ENCODE peak calls at places on chromosomes 1 and 21, in five cellular contexts. Z, H, S, Y and R are unnamed samples.

GRCh38 chr1:59126361-59126760 is 170.5 kb upstream of the FGGY start:
- DNase-seq in Y (peak), Z (no peak), H (peak), S (no peak), R (no peak)

GRCh38 chr1:219041819-219042218 is 131.9 kb upstream of the LYPLAL1 start:
- DNase-seq in S (no peak), Y (peak), Z (no peak), H (peak), R (peak)

GRCh38 chr1:112399456-112399855 is 3.4 kb downstream of the CTTNBP2NL start:
- DNase-seq in H (no peak), Z (no peak), Y (no peak), S (no peak), R (no peak)

GRCh38 chr1:198528376-198528775 is 12.1 kb downstream of the ATP6V1G3 start:
- DNase-seq in Y (peak), Z (no peak), H (peak), S (no peak), R (peak)

GRCh38 chr1:247441621-247442020 is 16.3 kb downstream of the OR2B11 start:
- DNase-seq in Z (no peak), S (no peak), H (no peak), Y (no peak), R (no peak)

GRCh38 chr1:154557939-154558609 is 388 bp downstream of the UBE2Q1 start:
- DNase-seq in S (peak), H (no peak), Z (no peak), Y (peak), R (peak)

GRCh38 chr1:222454782-222455181 is 93.1 kb downstream of the HHIPL2 start:
- DNase-seq in Y (peak), Z (no peak), H (no peak), S (no peak), R (no peak)

GRCh38 chr1:223195281-223195680 is 52.2 kb upstream of the TLR5 start:
- DNase-seq in Y (no peak), H (no peak), S (no peak), Z (no peak), R (no peak)

GRCh38 chr1:28553229-28553930 is 495 bp downstream of the TRNAU1AP start:
- DNase-seq in H (peak), Z (no peak), S (peak), Y (peak), R (peak)

GRCh38 chr1:210250665-210250997 is 18.0 kb downstream of the SERTAD4 start:
- DNase-seq in H (no peak), Z (no peak), Y (no peak), S (peak), R (no peak)

GRCh38 chr1:80468356-80468755 is 1332.4 kb upstream of the ADGRL2 start:
- DNase-seq in Y (peak), Z (no peak), H (no peak), S (no peak), R (no peak)

GRCh38 chr1:15425961-15426360 is 12.3 kb upstream of the CTRC start:
- DNase-seq in H (no peak), S (no peak), Y (no peak), Z (no peak), R (no peak)

GRCh38 chr1:230401763-230402294 is 24.3 kb downstream of the PGBD5 start:
- DNase-seq in H (no peak), Z (no peak), Y (peak), S (no peak), R (no peak)

GRCh38 chr1:18948048-18948912 is 8.2 kb downstream of the IFFO2 start:
- DNase-seq in Y (no peak), H (peak), Z (no peak), S (no peak), R (peak)

GRCh38 chr1:160628799-160629263 is 18.0 kb downstream of the SLAMF1 start:
- DNase-seq in Z (no peak), Y (no peak), H (no peak), S (no peak), R (no peak)

GRCh38 chr1:209484429-209484828 is 99.1 kb upstream of the CAMK1G start:
- DNase-seq in Z (no peak), H (no peak), S (no peak), Y (no peak), R (no peak)

GRCh38 chr21:28337319-28337718 is 655.4 kb downstream of the LTN1 start:
- DNase-seq in Z (no peak), H (peak), S (no peak), Y (peak), R (peak)

GRCh38 chr1:228141871-228142615 is 2.0 kb downstream of the GUK1 start:
- DNase-seq in Z (no peak), Y (no peak), S (no peak), H (peak), R (no peak)

GRCh38 chr1:245683377-245683716 is 528.6 kb downstream of the KIF26B start:
- DNase-seq in H (no peak), S (no peak), Y (no peak), Z (no peak), R (no peak)

GRCh38 chr1:15031251-15031930 is 122.2 kb upstream of the TMEM51 start:
- DNase-seq in S (no peak), Y (peak), H (peak), Z (no peak), R (no peak)

GRCh38 chr1:50522943-50523342 is 99.7 kb upstream of the DMRTA2 start:
- DNase-seq in S (no peak), Y (no peak), Z (no peak), H (no peak), R (no peak)

GRCh38 chr1:50517488-50517887 is 94.2 kb upstream of the DMRTA2 start:
- DNase-seq in S (no peak), H (no peak), Y (peak), Z (no peak), R (no peak)

GRCh38 chr1:50526431-50526830 is 103.2 kb upstream of the DMRTA2 start:
- DNase-seq in S (no peak), Y (no peak), Z (no peak), H (no peak), R (no peak)

GRCh38 chr1:50523548-50523947 is 100.3 kb upstream of the DMRTA2 start:
- DNase-seq in Z (no peak), S (no peak), Y (no peak), H (no peak), R (no peak)

DNA sequence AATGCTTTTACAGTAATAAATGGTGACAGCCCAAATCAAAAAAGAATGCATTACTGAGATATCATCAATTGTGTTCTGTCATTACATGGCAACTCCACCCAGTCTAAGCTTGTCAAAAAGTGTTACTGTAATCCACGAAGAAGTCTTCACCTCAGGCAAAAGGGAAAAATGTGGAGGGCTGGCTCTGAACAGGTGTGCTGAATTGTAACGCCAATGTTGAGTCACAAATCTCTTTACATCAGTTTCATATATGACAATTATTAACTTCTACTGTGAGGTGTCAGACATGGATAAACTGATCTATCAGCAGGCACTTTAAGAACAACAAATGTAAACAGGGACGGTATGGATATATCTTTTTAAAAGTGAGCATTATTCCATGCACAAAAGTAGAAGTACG is 98.5 kb upstream of the DMRTA2 start:
- DNase-seq in S (no peak), H (no peak), Z (no peak), Y (no peak), R (no peak)
- H3K4me3 ChIP-seq in S (no peak), H (no peak), Z (no peak), Y (no peak), R (no peak)

GRCh38 chr1:184143449-184143848 is 91.9 kb downstream of the TSEN15 start:
- DNase-seq in Z (no peak), Y (peak), H (no peak), S (no peak), R (peak)
- TF ChIP-seq CTCF in Z (peak), Y (no peak), H (no peak), S (no peak), R (peak)

GRCh38 chr1:172322219-172323061 is 98.0 kb upstream of the C1orf105 start:
- DNase-seq in Z (no peak), S (peak), H (peak), Y (peak), R (peak)
- H3K4me3 ChIP-seq in Z (no peak), S (no peak), H (no peak), Y (peak), R (peak)

GRCh38 chr1:91499346-91499745 is 1.3 kb upstream of the CDC7 start:
- DNase-seq in Z (no peak), S (no peak), H (no peak), Y (no peak), R (no peak)

GRCh38 chr1:91501527-91501859 is 842 bp downstream of the CDC7 start:
- DNase-seq in Y (no peak), H (peak), Z (no peak), S (no peak), R (no peak)

GRCh38 chr1:91499904-91500755 is 521 bp upstream of the CDC7 start:
- DNase-seq in Z (no peak), H (no peak), Y (no peak), S (no peak), R (no peak)

GRCh38 chr1:91502138-91502881 is 1.7 kb downstream of the CDC7 start:
- DNase-seq in S (no peak), H (no peak), Z (no peak), Y (no peak), R (no peak)

DNA sequence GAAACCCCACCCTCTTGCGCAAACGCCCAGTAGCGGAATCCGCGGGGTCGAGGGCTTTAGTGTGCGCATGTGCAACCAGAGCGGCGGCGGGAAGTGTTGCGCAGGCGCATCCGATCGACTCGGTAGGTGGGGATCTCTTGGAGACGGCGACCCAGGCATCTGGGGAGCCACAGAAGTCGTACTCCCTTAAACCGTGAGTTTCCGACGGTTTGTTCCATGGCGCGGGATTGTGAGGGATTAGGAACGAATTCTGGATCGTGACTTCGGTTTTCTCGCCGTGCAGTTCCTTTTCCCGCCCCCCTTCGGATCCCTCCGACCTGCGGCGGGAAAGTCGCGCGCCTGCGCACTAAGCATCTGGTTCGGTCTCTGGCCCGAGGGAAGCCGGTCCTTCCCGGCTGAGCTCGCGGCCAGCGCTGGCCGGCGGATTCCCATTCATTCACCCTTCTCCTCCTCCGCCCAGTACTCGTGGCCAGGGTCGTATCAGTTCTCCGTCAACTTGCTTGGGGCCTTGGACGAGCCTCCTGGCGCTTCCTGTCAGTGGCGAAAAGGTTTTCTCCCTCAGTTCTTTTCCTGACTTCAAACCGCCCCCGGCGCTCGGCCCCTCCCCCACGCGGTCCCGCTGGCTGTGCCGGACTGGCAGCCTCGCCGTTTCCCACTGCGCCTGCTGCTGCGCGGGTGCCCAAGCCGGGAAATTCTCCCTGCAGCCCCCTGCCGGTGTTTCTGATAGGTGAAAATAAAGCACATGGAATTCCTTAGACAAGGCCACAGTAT is at the start of gene CDC7:
- DNase-seq in H (peak), Y (peak), Z (peak), S (peak), R (peak)
- TF ChIP-seq CTCF in H (peak), Y (peak), Z (peak), S (peak), R (peak)

DNA sequence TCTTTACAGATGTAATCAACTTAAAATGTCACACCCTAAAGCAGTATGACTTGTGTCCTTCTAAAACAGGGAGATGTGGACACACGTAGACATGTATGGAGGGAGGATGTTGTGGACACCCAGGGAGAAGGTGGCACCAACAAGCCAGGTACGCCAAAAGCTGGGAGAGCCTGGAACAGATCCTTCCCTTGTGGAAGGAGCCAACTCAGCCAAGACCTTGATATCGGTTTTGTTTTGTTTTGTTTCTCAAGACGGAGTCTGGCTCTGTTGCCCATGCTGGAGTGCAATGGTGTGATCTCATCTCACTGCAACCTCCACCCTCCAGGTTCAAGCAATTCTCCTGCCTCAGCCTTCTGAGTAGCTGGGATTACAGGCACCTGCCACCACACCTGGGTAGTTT is 45.6 kb downstream of the CHAF1B start:
- DNase-seq in Y (peak), H (peak), Z (no peak), S (no peak), R (peak)
- H3K4me3 ChIP-seq in Y (peak), H (peak), Z (no peak), S (no peak), R (peak)